ENCODE peak calls at places on chromosome 12, in five cellular contexts. One of them, this sample, is unnamed.
A peak's percentile ranks its signal among the peaks of the same experiment; 100 is the strongest.

GRCh38 chr12:11650279-11650696 is 814 bp downstream of the ETV6 start:
- DNase-seq in H7: no peak
- DNase-seq in HuH-7: no peak
- DNase-seq in WTC11: peak; percentile 42
- DNase-seq in hippocampal formation: no peak
- DNase-seq in this sample: no peak

GRCh38 chr12:66331814-66332213 is 29.5 kb downstream of the HELB start:
- DNase-seq in HuH-7: no peak
- DNase-seq in WTC11: no peak
- DNase-seq in H7: no peak
- DNase-seq in hippocampal formation: no peak
- DNase-seq in this sample: no peak

GRCh38 chr12:104790296-104791125 is 167.6 kb downstream of the SLC41A2 start:
- DNase-seq in H7: peak; percentile 20
- DNase-seq in WTC11: peak; percentile 79
- DNase-seq in hippocampal formation: no peak
- DNase-seq in HuH-7: peak; percentile 49
- DNase-seq in this sample: peak; percentile 32

GRCh38 chr12:26861690-26862089 is 28.7 kb upstream of the ITPR2 start:
- DNase-seq in H7: no peak
- DNase-seq in hippocampal formation: no peak
- DNase-seq in WTC11: no peak
- DNase-seq in HuH-7: no peak
- DNase-seq in this sample: no peak

GRCh38 chr12:101470939-101471338 is 4.2 kb upstream of the SPIC start:
- DNase-seq in HuH-7: no peak
- DNase-seq in H7: no peak
- DNase-seq in WTC11: no peak
- DNase-seq in hippocampal formation: no peak
- DNase-seq in this sample: no peak

GRCh38 chr12:112380663-112381420 is 1.4 kb downstream of the HECTD4 start:
- DNase-seq in WTC11: peak; percentile 36
- DNase-seq in hippocampal formation: no peak
- DNase-seq in H7: peak; percentile 61
- DNase-seq in HuH-7: no peak
- DNase-seq in this sample: no peak

GRCh38 chr12:72036393-72036792 is 97.7 kb downstream of the TPH2 start:
- DNase-seq in HuH-7: no peak
- DNase-seq in hippocampal formation: no peak
- DNase-seq in WTC11: no peak
- DNase-seq in H7: no peak
- DNase-seq in this sample: no peak

GRCh38 chr12:26298785-26299621 is 103.6 kb downstream of the SSPN start:
- DNase-seq in HuH-7: no peak
- DNase-seq in WTC11: no peak
- DNase-seq in H7: peak; percentile 12
- DNase-seq in hippocampal formation: peak; percentile 45
- DNase-seq in this sample: peak; percentile 64

GRCh38 chr12:70467476-70467875 is 101.4 kb downstream of the KCNMB4 start:
- DNase-seq in hippocampal formation: no peak
- DNase-seq in H7: no peak
- DNase-seq in HuH-7: no peak
- DNase-seq in WTC11: no peak
- DNase-seq in this sample: no peak

GRCh38 chr12:126895946-126896520 is 1370.9 kb upstream of the TMEM132C start:
- DNase-seq in WTC11: no peak
- DNase-seq in HuH-7: no peak
- DNase-seq in H7: no peak
- DNase-seq in hippocampal formation: no peak
- DNase-seq in this sample: no peak

GRCh38 chr12:109192358-109192757 is 76.0 kb downstream of the ACACB start:
- DNase-seq in hippocampal formation: no peak
- DNase-seq in H7: no peak
- DNase-seq in HuH-7: no peak
- DNase-seq in WTC11: no peak
- DNase-seq in this sample: peak; percentile 91

GRCh38 chr12:91332305-91332704 is 149.7 kb upstream of the DCN start:
- DNase-seq in WTC11: no peak
- DNase-seq in hippocampal formation: no peak
- DNase-seq in HuH-7: no peak
- DNase-seq in H7: no peak
- DNase-seq in this sample: no peak

GRCh38 chr12:6061661-6062060 is 62.8 kb downstream of the VWF start:
- DNase-seq in WTC11: no peak
- DNase-seq in HuH-7: no peak
- DNase-seq in H7: no peak
- DNase-seq in hippocampal formation: no peak
- DNase-seq in this sample: no peak

GRCh38 chr12:21992823-21993222 is 51.6 kb upstream of the ABCC9 start:
- DNase-seq in hippocampal formation: no peak
- DNase-seq in H7: no peak
- DNase-seq in HuH-7: no peak
- DNase-seq in WTC11: no peak
- DNase-seq in this sample: no peak

GRCh38 chr12:119153477-119154434 is 25.0 kb upstream of the HSPB8 start:
- DNase-seq in H7: peak; percentile 96
- DNase-seq in WTC11: peak; percentile 99
- DNase-seq in hippocampal formation: no peak
- DNase-seq in HuH-7: no peak
- DNase-seq in this sample: no peak

GRCh38 chr12:103503546-103504480 is 8.0 kb upstream of the C12orf42 start:
- DNase-seq in hippocampal formation: no peak
- DNase-seq in H7: peak; percentile 57
- DNase-seq in WTC11: peak; percentile 72
- DNase-seq in HuH-7: peak; percentile 41
- DNase-seq in this sample: peak; percentile 34

GRCh38 chr12:95116773-95117172 is 43.4 kb upstream of the NR2C1 start:
- DNase-seq in HuH-7: no peak
- DNase-seq in H7: no peak
- DNase-seq in hippocampal formation: no peak
- DNase-seq in WTC11: no peak
- DNase-seq in this sample: peak; percentile 61

GRCh38 chr12:122958198-122958888 is 7.9 kb downstream of the ABCB9 start:
- DNase-seq in HuH-7: no peak
- DNase-seq in H7: no peak
- DNase-seq in hippocampal formation: no peak
- DNase-seq in WTC11: no peak
- DNase-seq in this sample: no peak

GRCh38 chr12:124398578-124399227 is 103.8 kb downstream of the RFLNA start:
- DNase-seq in WTC11: no peak
- DNase-seq in HuH-7: no peak
- DNase-seq in hippocampal formation: no peak
- DNase-seq in H7: no peak
- DNase-seq in this sample: no peak

GRCh38 chr12:30866256-30866655 is 60.3 kb upstream of the TSPAN11 start:
- DNase-seq in WTC11: no peak
- DNase-seq in HuH-7: no peak
- DNase-seq in H7: no peak
- DNase-seq in hippocampal formation: no peak
- DNase-seq in this sample: no peak

GRCh38 chr12:64072946-64073345 is 149.2 kb downstream of the KICS2 start:
- DNase-seq in WTC11: no peak
- DNase-seq in HuH-7: no peak
- DNase-seq in hippocampal formation: no peak
- DNase-seq in H7: no peak
- DNase-seq in this sample: no peak

GRCh38 chr12:126493366-126494108 is 1428.3 kb downstream of the AACS start:
- DNase-seq in WTC11: no peak
- DNase-seq in H7: no peak
- DNase-seq in HuH-7: no peak
- DNase-seq in hippocampal formation: no peak
- DNase-seq in this sample: no peak

GRCh38 chr12:56271031-56271430 is 4.3 kb downstream of the COQ10A start:
- DNase-seq in hippocampal formation: no peak
- DNase-seq in H7: peak; percentile 73
- DNase-seq in WTC11: no peak
- DNase-seq in HuH-7: peak; percentile 52
- DNase-seq in this sample: peak; percentile 48

This sample was measured in A549.